ENCODE peak calls at places on chromosomes 16 and 17, in four cellular contexts. W, T, N and Q are unnamed samples.

GRCh38 chr16:9007177-9007794 is 43.6 kb upstream of the USP7 start:
- DNase-seq in T (no peak), N (no peak), W (no peak), Q (peak)

GRCh38 chr17:9644910-9645751 is at the start of gene USP43:
- DNase-seq in N (peak), W (peak), T (no peak), Q (peak)

GRCh38 chr16:66878067-66878466 is 2.2 kb upstream of the PDP2 start:
- DNase-seq in T (no peak), W (no peak), N (no peak), Q (no peak)

GRCh38 chr17:72053069-72053846 is 67.6 kb upstream of the SOX9 start:
- DNase-seq in W (peak), N (no peak), T (no peak), Q (peak)

GRCh38 chr17:83065660-83066542 is 13.5 kb upstream of the METRNL start:
- DNase-seq in N (no peak), W (no peak), T (no peak), Q (no peak)

GRCh38 chr17:7228920-7229319 is 5.4 kb downstream of the DVL2 start:
- DNase-seq in W (no peak), T (no peak), N (no peak), Q (no peak)

GRCh38 chr17:76202516-76202915 is 37.8 kb downstream of the RNF157 start:
- DNase-seq in T (no peak), N (no peak), W (no peak), Q (no peak)

GRCh38 chr17:57154896-57155295 is 69.8 kb downstream of the AKAP1 start:
- DNase-seq in W (no peak), T (no peak), N (no peak), Q (no peak)

GRCh38 chr16:23072084-23072599 is 77.1 kb downstream of the USP31 start:
- DNase-seq in T (no peak), N (no peak), W (no peak), Q (no peak)

GRCh38 chr16:21060027-21060510 is 90.6 kb downstream of the DNAH3 start:
- DNase-seq in T (no peak), W (no peak), N (no peak), Q (no peak)

GRCh38 chr16:2179107-2179501 is 17.3 kb downstream of the CASKIN1 start:
- DNase-seq in T (no peak), W (no peak), N (no peak), Q (no peak)

GRCh38 chr17:11284811-11285210 is 43.8 kb downstream of the SHISA6 start:
- DNase-seq in W (no peak), N (no peak), T (no peak), Q (no peak)

GRCh38 chr16:30394603-30395154 is 541 bp upstream of the ZNF48 start:
- DNase-seq in N (no peak), W (no peak), T (no peak), Q (no peak)

GRCh38 chr17:4837471-4838305 is 4.5 kb downstream of the MINK1 start:
- DNase-seq in W (no peak), T (no peak), N (no peak), Q (no peak)

GRCh38 chr16:85437161-85438052 is 175.7 kb upstream of the GSE1 start:
- DNase-seq in W (no peak), N (no peak), T (no peak), Q (no peak)

GRCh38 chr17:74972973-74973328 is 392 bp upstream of the HID1 start:
- DNase-seq in N (no peak), W (no peak), T (no peak), Q (no peak)

GRCh38 chr16:20385844-20386832 is 18.4 kb downstream of the PDILT start:
- DNase-seq in T (peak), N (peak), W (peak), Q (peak)

GRCh38 chr16:88831838-88832237 is 20.1 kb upstream of the APRT start:
- DNase-seq in T (no peak), N (no peak), W (no peak), Q (no peak)

GRCh38 chr16:88633684-88634140 is 4.7 kb upstream of the IL17C start:
- DNase-seq in T (no peak), N (peak), W (no peak), Q (peak)